ENCODE peak calls at places on chromosomes 13 and 19, in nine cellular contexts. K is prostate gland, Y is NCI-H1105, P is HEK293T, Q is cardiac muscle cell, W is IMR-90, H is AG10803, O is HAP-1, U is amniotic epithelial cell. Z is an unnamed sample.

GRCh38 chr13:32838985-32839384 is 177.2 kb upstream of the KL start:
- DNase-seq in U (no peak), Y (no peak), H (no peak), W (peak), Q (peak), K (peak), O (no peak), P (no peak), Z (peak)

GRCh38 chr19:1081301-1082164 is 13.6 kb downstream of the POLR2E start:
- DNase-seq in U (no peak), Y (no peak), W (no peak), Q (no peak), H (no peak), P (no peak), O (no peak), K (no peak), Z (no peak)

GRCh38 chr13:49627831-49628652 is at the start of gene ARL11:
- DNase-seq in Y (no peak), W (no peak), O (peak), H (no peak), K (no peak), U (no peak), P (no peak), Q (no peak), Z (no peak)

GRCh38 chr19:49340069-49340864 is 5.1 kb downstream of the CD37 start:
- DNase-seq in O (peak), P (peak), K (peak), Q (peak), U (peak), H (no peak), Y (peak), W (no peak), Z (peak)

GRCh38 chr13:39538826-39539555 is 64.0 kb downstream of the LHFPL6 start:
- DNase-seq in P (no peak), H (peak), O (no peak), U (no peak), K (no peak), W (peak), Q (no peak), Y (no peak), Z (peak)

GRCh38 chr19:2997720-2998119 is 20.4 kb downstream of the TLE6 start:
- DNase-seq in K (no peak), Y (no peak), Q (no peak), H (no peak), U (no peak), P (no peak), O (no peak), W (no peak), Z (no peak)

GRCh38 chr13:36706755-36707154 is 32.9 kb downstream of the SERTM1 start:
- DNase-seq in P (no peak), O (no peak), U (no peak), K (no peak), Y (no peak), H (peak), W (peak), Q (peak), Z (peak)

GRCh38 chr13:44271915-44272341 is 101.7 kb upstream of the SERP2 start:
- DNase-seq in W (no peak), K (no peak), H (peak), Q (no peak), O (no peak), U (no peak), P (no peak), Y (no peak), Z (peak)

GRCh38 chr19:23799321-23799720 is 40.6 kb upstream of the ZNF681 start:
- DNase-seq in P (no peak), H (no peak), U (no peak), O (no peak), K (no peak), Q (no peak), Y (no peak), W (no peak), Z (no peak)

GRCh38 chr19:46622118-46622446 is 2.8 kb downstream of the PTGIR start:
- DNase-seq in K (no peak), H (no peak), W (no peak), Q (no peak), P (no peak), Y (no peak), O (no peak), U (no peak), Z (no peak)

GRCh38 chr13:43284162-43284561 is 260.8 kb downstream of the DNAJC15 start:
- DNase-seq in O (no peak), U (peak), W (peak), H (peak), P (no peak), K (no peak), Q (peak), Y (no peak), Z (peak)

GRCh38 chr13:109256866-109257760 is 529.3 kb downstream of the IRS2 start:
- DNase-seq in H (peak), O (no peak), W (peak), U (peak), Y (no peak), Q (peak), P (no peak), K (peak), Z (peak)

GRCh38 chr13:90943961-90944360 is 403.5 kb upstream of the MIR17HG start:
- DNase-seq in H (no peak), W (no peak), Q (no peak), Y (no peak), U (no peak), P (no peak), O (no peak), K (no peak), Z (no peak)

GRCh38 chr19:55688422-55689218 is 13.6 kb downstream of the EPN1 start:
- DNase-seq in O (no peak), W (no peak), H (no peak), K (no peak), Q (no peak), Y (no peak), U (no peak), P (no peak), Z (no peak)

GRCh38 chr13:98447881-98448641 is 128.8 kb downstream of the STK24 start:
- DNase-seq in K (peak), W (no peak), O (peak), Q (peak), Y (no peak), P (peak), H (peak), U (peak), Z (peak)

GRCh38 chr13:73857106-73857505 is 277.1 kb downstream of the KLF12 start:
- DNase-seq in Y (no peak), O (no peak), W (no peak), Q (peak), K (no peak), H (no peak), U (no peak), P (no peak), Z (peak)

GRCh38 chr19:11092181-11092538 is 2.9 kb downstream of the LDLR start:
- DNase-seq in Q (peak), O (no peak), K (no peak), W (peak), Y (no peak), H (peak), P (no peak), U (peak), Z (peak)

GRCh38 chr13:72960541-72960940 is 98.3 kb upstream of the KLF5 start:
- DNase-seq in H (no peak), P (no peak), W (no peak), U (no peak), O (peak), Q (no peak), Y (peak), K (peak), Z (no peak)

GRCh38 chr19:45133661-45134060 is 27.1 kb downstream of the NKPD1 start:
- DNase-seq in Q (no peak), U (no peak), O (no peak), H (no peak), Y (no peak), K (no peak), P (no peak), W (no peak), Z (no peak)

GRCh38 chr13:77779461-77780272 is 82.2 kb downstream of the SLAIN1 start:
- DNase-seq in H (peak), Y (peak), K (peak), P (peak), Q (peak), O (peak), U (peak), W (peak), Z (peak)

GRCh38 chr13:47250141-47250540 is 353.3 kb upstream of the HTR2A start:
- DNase-seq in K (no peak), Q (peak), P (no peak), Y (no peak), W (peak), H (peak), U (peak), O (no peak), Z (peak)

GRCh38 chr19:49851456-49852259 is 699 bp downstream of the PTOV1 start:
- DNase-seq in Y (no peak), W (no peak), Q (peak), O (peak), K (no peak), P (peak), U (no peak), H (no peak), Z (no peak)

GRCh38 chr13:31201341-31202024 is 1.7 kb downstream of the B3GLCT start:
- DNase-seq in K (peak), P (no peak), H (peak), Q (peak), W (peak), Y (no peak), U (peak), O (no peak), Z (peak)

GRCh38 chr13:94610475-94610874 is 8.8 kb downstream of the GPR180 start:
- DNase-seq in P (no peak), U (no peak), H (no peak), O (no peak), Y (no peak), W (no peak), Q (no peak), K (no peak), Z (no peak)

GRCh38 chr13:57030671-57031070 is 110.0 kb upstream of the PRR20A start:
- DNase-seq in W (no peak), Y (no peak), U (no peak), Q (no peak), O (peak), K (no peak), H (no peak), P (peak), Z (no peak)

GRCh38 chr19:51546650-51547396 is 15.4 kb upstream of the SIGLEC6 start:
- DNase-seq in Q (peak), W (peak), K (no peak), U (peak), O (no peak), Y (no peak), H (peak), P (no peak), Z (peak)

GRCh38 chr19:18157465-18158063 is 4.6 kb downstream of the PIK3R2 start:
- DNase-seq in Y (peak), K (peak), O (no peak), U (no peak), P (no peak), Q (no peak), W (no peak), H (no peak), Z (no peak)

GRCh38 chr13:22698477-22698876 is 482.3 kb upstream of the SGCG start:
- DNase-seq in Q (no peak), Y (no peak), O (no peak), H (no peak), P (no peak), U (no peak), K (no peak), W (no peak), Z (no peak)

GRCh38 chr13:113967206-113967720 is 6.6 kb downstream of the C13orf46 start:
- DNase-seq in U (no peak), K (no peak), W (no peak), O (no peak), H (no peak), P (no peak), Q (no peak), Y (no peak), Z (no peak)

GRCh38 chr13:38888309-38888708 is 102.3 kb downstream of the STOML3 start:
- DNase-seq in K (no peak), P (no peak), W (peak), Y (no peak), U (peak), Q (peak), O (no peak), H (peak), Z (no peak)

GRCh38 chr13:26878465-26878864 is 117.9 kb upstream of the GPR12 start:
- DNase-seq in P (no peak), O (no peak), U (no peak), H (no peak), W (no peak), Q (no peak), K (no peak), Y (no peak), Z (no peak)

GRCh38 chr13:97460004-97460756 is 26.2 kb downstream of the RAP2A start:
- DNase-seq in H (peak), O (no peak), W (peak), P (no peak), U (no peak), Y (no peak), K (no peak), Q (peak), Z (peak)

Z was measured in cardiac fibroblast.